ENCODE peak calls at places on chromosomes 3 and 15, in six cellular contexts. A, I, G, N, O and R are unnamed samples. For H3K4me1 and H3K27me3, the result is how much of the 10 kb centered on the place peaks cover.

GRCh38 chr3:120558784-120559227 is 37.3 kb upstream of the NDUFB4 start:
- DNase-seq in A (peak), I (peak), G (peak), N (peak), O (peak), R (peak)

GRCh38 chr3:161875483-161875882 is 378.9 kb downstream of the OTOL1 start:
- DNase-seq in A (no peak), I (no peak), G (no peak), N (no peak), O (no peak), R (no peak)

GRCh38 chr3:81352867-81353266 is 408.6 kb downstream of the GBE1 start:
- DNase-seq in A (no peak), I (no peak), G (peak), N (no peak), O (no peak), R (peak)

GRCh38 chr3:112496368-112497067 is 2.8 kb downstream of the BTLA start:
- DNase-seq in A (no peak), I (no peak), G (no peak), N (no peak), O (no peak), R (no peak)

GRCh38 chr3:114213669-114214541 is 23.5 kb downstream of the ZNF80 start:
- DNase-seq in A (no peak), I (peak), G (peak), N (no peak), O (no peak), R (no peak)

GRCh38 chr3:40124918-40125317 is 184.6 kb upstream of the EIF1B start:
- DNase-seq in A (no peak), I (no peak), G (no peak), N (no peak), O (no peak), R (no peak)

GRCh38 chr15:82108489-82109078 is 62.8 kb upstream of the MEX3B start:
- DNase-seq in A (peak), I (peak), G (peak), N (no peak), O (peak), R (peak)

GRCh38 chr3:123590685-123591450 is 6.0 kb upstream of the HACD2 start:
- DNase-seq in A (no peak), I (no peak), G (no peak), N (no peak), O (no peak), R (no peak)

GRCh38 chr3:133970916-133971315 is 58.8 kb downstream of the SLCO2A1 start:
- DNase-seq in A (no peak), I (no peak), G (no peak), N (no peak), O (no peak), R (no peak)

GRCh38 chr3:65483475-65483874 is 555.2 kb downstream of the MAGI1 start:
- DNase-seq in A (peak), I (peak), G (peak), N (no peak), O (peak), R (peak)

GRCh38 chr15:59258317-59258716 is 51.7 kb downstream of the LDHAL6B start:
- DNase-seq in A (no peak), I (no peak), G (no peak), N (no peak), O (no peak), R (no peak)

GRCh38 chr15:25508369-25509002 is 69.7 kb upstream of the UBE3A start:
- DNase-seq in A (no peak), I (no peak), G (peak), N (peak), O (no peak), R (no peak)

GRCh38 chr3:52289747-52290595 is 2.3 kb downstream of the GLYCTK start:
- DNase-seq in A (peak), I (no peak), G (no peak), N (no peak), O (no peak), R (peak)

GRCh38 chr15:40340740-40341400 is at the start of gene CCDC9B:
- DNase-seq in A (peak), I (peak), G (peak), N (no peak), O (peak), R (peak)

GRCh38 chr3:144774897-144775296 is 803.3 kb downstream of the DIPK2A start:
- DNase-seq in A (no peak), I (no peak), G (no peak), N (no peak), O (no peak), R (no peak)

GRCh38 chr3:44903751-44904150 is 29.3 kb downstream of the TGM4 start:
- DNase-seq in A (no peak), I (no peak), G (no peak), N (no peak), O (no peak), R (no peak)

GRCh38 chr15:98905981-98906711 is 101.4 kb downstream of the PGPEP1L start:
- DNase-seq in A (no peak), I (no peak), G (no peak), N (no peak), O (no peak), R (no peak)

GRCh38 chr15:63599401-63600000 is 2.3 kb downstream of the FBXL22 start:
- DNase-seq in A (peak), I (peak), G (peak), N (no peak), O (peak), R (peak)

GRCh38 chr3:152696962-152697361 is 138.0 kb upstream of the P2RY1 start:
- DNase-seq in A (no peak), I (no peak), G (no peak), N (no peak), O (no peak), R (no peak)

GRCh38 chr3:157290761-157291160 is 130.8 kb upstream of the CCNL1 start:
- DNase-seq in A (no peak), I (no peak), G (no peak), N (no peak), O (no peak), R (no peak)

GRCh38 chr3:112338021-112338726 is 5.2 kb downstream of the CD200 start:
- DNase-seq in A (no peak), I (no peak), G (no peak), N (no peak), O (no peak), R (no peak)

GRCh38 chr15:31438601-31439265 is 112.1 kb downstream of the KLF13 start:
- DNase-seq in A (no peak), I (no peak), G (no peak), N (no peak), O (no peak), R (no peak)
- H3K4me1 ChIP-seq in A (under half), I (under half), G (under half), N (under half), O (under half), R (under half)

GRCh38 chr15:100879461-100880138 is at the start of gene ALDH1A3:
- DNase-seq in A (no peak), I (peak), G (no peak), N (no peak), O (peak), R (peak)

GRCh38 chr15:100879046-100879445 is 585 bp upstream of the ALDH1A3 start:
- DNase-seq in A (no peak), I (no peak), G (no peak), N (no peak), O (no peak), R (no peak)

GRCh38 chr15:100881573-100882336 is 2.1 kb downstream of the ALDH1A3 start:
- DNase-seq in A (no peak), I (no peak), G (no peak), N (no peak), O (no peak), R (no peak)

GRCh38 chr15:100880897-100881242 is 1.2 kb downstream of the ALDH1A3 start:
- DNase-seq in A (no peak), I (no peak), G (no peak), N (no peak), O (no peak), R (no peak)

DNA sequence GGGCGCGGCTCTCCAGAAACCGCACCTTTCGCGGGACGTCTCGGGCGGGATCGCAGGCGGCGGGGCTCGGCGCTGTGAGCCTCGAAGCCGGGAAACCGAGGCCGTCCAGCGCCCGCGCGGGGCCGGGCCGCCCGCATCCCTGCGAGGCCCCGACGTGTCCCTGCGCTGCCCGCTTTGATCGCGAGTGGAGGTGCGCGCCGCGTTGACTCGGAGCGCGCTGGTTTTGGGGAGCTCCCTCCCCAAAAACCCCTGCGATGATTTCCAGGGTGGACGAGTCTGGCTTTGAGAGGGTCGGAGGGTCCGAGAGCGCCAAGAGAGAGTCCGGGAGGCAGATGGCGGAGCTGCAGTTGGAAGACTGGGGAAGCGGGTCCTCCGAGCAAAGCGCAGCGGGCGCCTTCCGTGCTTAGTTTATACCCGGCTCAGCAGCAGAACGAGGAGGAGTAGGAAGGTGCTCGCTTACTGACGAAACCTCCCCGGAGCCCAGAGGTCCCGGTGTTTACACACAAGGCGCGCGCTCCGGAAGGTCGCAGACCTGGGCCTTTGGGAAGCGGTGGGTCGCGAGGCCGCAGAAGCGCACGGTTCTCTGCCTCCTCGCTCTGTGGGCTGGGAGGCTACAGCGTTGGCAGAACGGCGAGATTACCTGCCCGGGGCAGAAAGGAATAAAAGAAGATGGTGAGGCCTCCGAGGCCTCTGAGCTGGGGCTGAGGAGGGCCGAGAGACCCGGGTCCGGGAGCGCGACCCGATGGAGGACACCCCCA is 687 bp downstream of the ALDH1A3 start:
- DNase-seq in A (no peak), I (no peak), G (no peak), N (no peak), O (no peak), R (no peak)
- H3K27me3 ChIP-seq in A (half or more), I (under half), G (under half), N (under half), O (half or more), R (under half)

DNA sequence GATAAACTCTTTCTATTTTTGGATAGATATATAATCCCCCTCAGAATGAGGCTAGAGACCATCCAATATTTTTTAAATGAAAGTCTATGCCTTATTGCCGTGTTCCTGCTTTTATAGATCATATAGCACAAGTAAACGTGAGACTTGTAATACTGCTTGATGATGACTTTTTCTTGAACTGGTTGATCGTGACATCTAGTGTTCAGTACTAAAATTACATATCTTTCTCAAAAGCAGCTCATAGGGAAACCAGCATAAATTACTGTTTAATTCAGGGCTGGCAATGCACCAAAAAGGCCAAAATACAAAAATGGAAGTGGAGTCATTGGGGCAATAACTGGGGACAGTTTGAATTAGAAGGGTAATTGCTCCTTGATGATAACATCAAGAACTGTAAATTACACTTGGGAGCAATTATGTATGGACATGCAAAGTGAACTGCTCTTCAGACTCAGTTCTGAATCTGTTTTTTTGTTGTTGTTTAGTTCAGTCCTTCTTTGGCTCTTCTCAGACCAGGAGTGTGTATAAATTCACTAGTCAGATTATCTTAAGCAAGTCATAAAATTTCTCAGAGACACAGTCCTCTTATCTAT is 325.3 kb downstream of the THSD4 start:
- DNase-seq in A (no peak), I (no peak), G (no peak), N (no peak), O (no peak), R (no peak)
- H3K4me1 ChIP-seq in A (under half), I (under half), G (under half), N (under half), O (under half), R (under half)

GRCh38 chr15:92393994-92394326 is 279 bp downstream of the ST8SIA2 start:
- DNase-seq in A (no peak), I (no peak), G (no peak), N (peak), O (no peak), R (no peak)

GRCh38 chr15:92391640-92392039 is 2.0 kb upstream of the ST8SIA2 start:
- DNase-seq in A (no peak), I (no peak), G (peak), N (no peak), O (no peak), R (no peak)

GRCh38 chr15:92393287-92393993 is at the start of gene ST8SIA2:
- DNase-seq in A (no peak), I (peak), G (no peak), N (peak), O (peak), R (no peak)

GRCh38 chr15:92392462-92392861 is 1.2 kb upstream of the ST8SIA2 start:
- DNase-seq in A (no peak), I (no peak), G (no peak), N (peak), O (no peak), R (no peak)

GRCh38 chr15:92392966-92393286 is 755 bp upstream of the ST8SIA2 start:
- DNase-seq in A (no peak), I (no peak), G (no peak), N (no peak), O (no peak), R (no peak)
- H3K27me3 ChIP-seq in A (half or more), I (under half), G (under half), N (under half), O (half or more), R (under half)

GRCh38 chr3:14413381-14414071 is 11.1 kb downstream of the SLC6A6 start:
- DNase-seq in A (no peak), I (no peak), G (peak), N (no peak), O (no peak), R (no peak)
- H3K4me1 ChIP-seq in A (under half), I (under half), G (half or more), N (under half), O (under half), R (under half)